ENCODE peak calls at places on chromosome 5, in nine cellular contexts. E is activated T-cell treated with anti-CD3 and anti-CD28 coated beads for 24 hours; A is fibroblast of lung; R is pancreas; I is stimulated activated CD4-positive, alpha-beta T cell treated with anti-CD3 and anti-CD28 coated beads, Interleukin-12 subunit alpha, Interleukin-12 subunit beta, amount 100 ng/mL, for 48 hours; N is cardiac fibroblast; G is fibroblast of the aortic adventitia; M is SHP77; Q is AG20443. W is an unnamed sample.

GRCh38 chr5:115818821-115819220 is 2.4 kb upstream of the CDO1 start:
- DNase-seq in E (no peak), A (no peak), R (no peak), I (no peak), N (no peak), G (no peak), M (no peak), Q (no peak), W (no peak)

GRCh38 chr5:35369965-35370790 is 139.9 kb upstream of the PRLR start:
- DNase-seq in E (no peak), A (no peak), R (no peak), I (no peak), N (no peak), G (no peak), M (peak; percentile 5), Q (no peak), W (no peak)

GRCh38 chr5:22541037-22541436 is 312.1 kb downstream of the CDH12 start:
- DNase-seq in E (no peak), A (no peak), R (no peak), I (no peak), N (no peak), G (no peak), M (peak; percentile 99), Q (no peak), W (no peak)

GRCh38 chr5:178081571-178082244 is 31.6 kb upstream of the N4BP3 start:
- DNase-seq in E (no peak), A (no peak), R (no peak), I (no peak), N (no peak), G (no peak), M (no peak), Q (no peak), W (no peak)

GRCh38 chr5:56817306-56817986 is 2.1 kb downstream of the MAP3K1 start:
- DNase-seq in E (no peak), A (no peak), R (no peak), I (no peak), N (no peak), G (no peak), M (no peak), Q (no peak), W (no peak)

GRCh38 chr5:134224905-134225779 is 731 bp downstream of the PPP2CA start:
- DNase-seq in E (peak; percentile 50), A (peak; percentile 94), R (peak; percentile 59), I (peak; percentile 37), N (peak; percentile 63), G (peak; percentile 89), M (peak; percentile 36), Q (peak; percentile 72), W (peak; percentile 88)

GRCh38 chr5:171595801-171596231 is 176.4 kb downstream of the FGF18 start:
- DNase-seq in E (no peak), A (peak; percentile 93), R (no peak), I (peak; percentile 12), N (peak; percentile 56), G (peak; percentile 80), M (no peak), Q (peak; percentile 43), W (peak; percentile 81)

GRCh38 chr5:150081541-150082283 is 4.6 kb downstream of the CSF1R start:
- DNase-seq in E (no peak), A (peak; percentile 43), R (no peak), I (no peak), N (peak; percentile 67), G (no peak), M (no peak), Q (peak; percentile 24), W (no peak)